ENCODE peak calls at places on chromosomes 12 and 14, in ten cellular contexts. S is EL; O is progenitor cell of endocrine pancreas; V is activated CD4-positive, alpha-beta T cell treated with anti-CD3 and anti-CD28 coated beads for 36 hours; T is omental fat pad; X is activated T-helper 1 cell treated with Interleukin-2 at 50 U/mL for 16 hours; I is colonic mucosa; W is mucosa of gallbladder; B is activated T-cell treated with anti-CD3 and anti-CD28 coated beads, Interleukin-2, amount 50 U/mL, for 72 hours; J is stimulated activated CD8-positive, alpha-beta memory T cell treated with anti-CD3 and anti-CD28 coated beads, Interleukin-2, amount 100 ng/mL, for 1 hour. A is an unnamed sample.

GRCh38 chr12:27246141-27246540 is 2.1 kb downstream of the STK38L start:
- DNase-seq in S (no peak), O (no peak), V (no peak), T (no peak), X (no peak), I (no peak), W (no peak), B (no peak), J (no peak), A (no peak)

GRCh38 chr12:31865023-31865422 is 94.2 kb upstream of the RESF1 start:
- DNase-seq in S (no peak), O (no peak), V (no peak), T (no peak), X (no peak), I (no peak), W (no peak), B (no peak), J (no peak), A (no peak)

GRCh38 chr14:80584638-80585505 is 356.7 kb downstream of the CEP128 start:
- DNase-seq in S (peak; percentile 8), O (no peak), V (no peak), T (no peak), X (no peak), I (no peak), W (no peak), B (no peak), J (no peak), A (no peak)

GRCh38 chr12:46985816-46986215 is 93.6 kb upstream of the PCED1B start:
- DNase-seq in S (no peak), O (no peak), V (no peak), T (no peak), X (no peak), I (no peak), W (no peak), B (no peak), J (no peak), A (no peak)

GRCh38 chr12:188910-189621 is 24.9 kb downstream of the SLC6A12 start:
- DNase-seq in S (peak; percentile 64), O (peak; percentile 80), V (peak; percentile 76), T (no peak), X (no peak), I (no peak), W (peak; percentile 35), B (peak; percentile 65), J (no peak), A (peak; percentile 75)

GRCh38 chr12:26109343-26109841 is 15.4 kb downstream of the BHLHE41 start:
- DNase-seq in S (no peak), O (no peak), V (no peak), T (no peak), X (no peak), I (no peak), W (no peak), B (no peak), J (no peak), A (no peak)

GRCh38 chr12:52837341-52837741 is 3.2 kb upstream of the KRT79 start:
- DNase-seq in S (peak; percentile 83), O (no peak), V (peak; percentile 27), T (no peak), X (no peak), I (no peak), W (no peak), B (peak; percentile 15), J (no peak), A (no peak)

GRCh38 chr12:56900583-56900982 is 33.6 kb downstream of the SDR9C7 start:
- DNase-seq in S (peak; percentile 66), O (no peak), V (peak; percentile 15), T (no peak), X (no peak), I (no peak), W (no peak), B (no peak), J (no peak), A (no peak)

GRCh38 chr12:6850796-6851152 is 312 bp downstream of the CDCA3 start:
- DNase-seq in S (no peak), O (no peak), V (no peak), T (no peak), X (no peak), I (no peak), W (peak; percentile 28), B (no peak), J (no peak), A (no peak)

GRCh38 chr14:45949479-45949878 is 696.5 kb upstream of the MIS18BP1 start:
- DNase-seq in S (no peak), O (no peak), V (no peak), T (no peak), X (no peak), I (no peak), W (no peak), B (no peak), J (no peak), A (no peak)

GRCh38 chr12:127169321-127170270 is 1097.4 kb upstream of the TMEM132C start:
- DNase-seq in S (peak; percentile 41), O (no peak), V (no peak), T (no peak), X (no peak), I (no peak), W (no peak), B (no peak), J (no peak), A (no peak)

GRCh38 chr12:26369588-26369987 is 174.2 kb downstream of the SSPN start:
- DNase-seq in S (peak; percentile 83), O (no peak), V (no peak), T (no peak), X (no peak), I (no peak), W (no peak), B (no peak), J (no peak), A (no peak)

GRCh38 chr12:51218607-51219161 is 822 bp upstream of the POU6F1 start:
- DNase-seq in S (no peak), O (peak; percentile 15), V (peak; percentile 23), T (no peak), X (no peak), I (peak; percentile 42), W (peak; percentile 36), B (no peak), J (no peak), A (peak; percentile 36)

GRCh38 chr14:103329421-103330347 is 4.4 kb upstream of the EIF5 start:
- DNase-seq in S (no peak), O (no peak), V (no peak), T (peak; percentile 42), X (no peak), I (no peak), W (peak; percentile 62), B (no peak), J (no peak), A (no peak)

GRCh38 chr14:34094384-34094783 is 143.5 kb upstream of the EGLN3 start:
- DNase-seq in S (no peak), O (no peak), V (no peak), T (no peak), X (no peak), I (no peak), W (no peak), B (no peak), J (no peak), A (no peak)

GRCh38 chr14:77151918-77152588 is 10.5 kb upstream of the ZDHHC22 start:
- DNase-seq in S (peak; percentile 16), O (no peak), V (no peak), T (no peak), X (no peak), I (no peak), W (no peak), B (no peak), J (no peak), A (no peak)

GRCh38 chr14:83071888-83072501 is 1538.3 kb upstream of the SEL1L start:
- DNase-seq in S (peak; percentile 29), O (no peak), V (no peak), T (no peak), X (no peak), I (no peak), W (no peak), B (no peak), J (no peak), A (no peak)

GRCh38 chr12:86723326-86723725 is 467.1 kb upstream of the MGAT4C start:
- DNase-seq in S (no peak), O (no peak), V (no peak), T (no peak), X (no peak), I (no peak), W (no peak), B (no peak), J (no peak), A (no peak)

GRCh38 chr12:54596526-54596946 is 8.1 kb upstream of the PPP1R1A start:
- DNase-seq in S (peak; percentile 63), O (peak; percentile 56), V (peak; percentile 75), T (peak; percentile 81), X (peak; percentile 13), I (peak; percentile 60), W (peak; percentile 68), B (peak; percentile 48), J (peak; percentile 3), A (peak; percentile 86)

GRCh38 chr12:105083551-105084105 is 630 bp downstream of the ALDH1L2 start:
- DNase-seq in S (peak; percentile 79), O (no peak), V (peak; percentile 42), T (no peak), X (no peak), I (peak; percentile 30), W (peak; percentile 33), B (peak; percentile 16), J (no peak), A (peak; percentile 32)

GRCh38 chr12:5745251-5745888 is 199.7 kb downstream of the ANO2 start:
- DNase-seq in S (peak; percentile 71), O (peak; percentile 86), V (peak; percentile 83), T (peak; percentile 37), X (no peak), I (peak; percentile 77), W (peak; percentile 72), B (peak; percentile 70), J (no peak), A (peak; percentile 91)

GRCh38 chr12:2169489-2169888 is 116.7 kb downstream of the CACNA1C start:
- DNase-seq in S (no peak), O (no peak), V (no peak), T (no peak), X (no peak), I (no peak), W (peak; percentile 23), B (no peak), J (no peak), A (no peak)

GRCh38 chr14:55585854-55586253 is 5.8 kb downstream of the KTN1 start:
- DNase-seq in S (peak; percentile 53), O (no peak), V (no peak), T (no peak), X (no peak), I (no peak), W (no peak), B (no peak), J (no peak), A (no peak)

GRCh38 chr12:110565919-110566871 is 16.9 kb downstream of the PPTC7 start:
- DNase-seq in S (no peak), O (no peak), V (no peak), T (no peak), X (no peak), I (no peak), W (no peak), B (no peak), J (no peak), A (no peak)

GRCh38 chr12:49998453-49998852 is 25.7 kb downstream of the AQP6 start:
- DNase-seq in S (no peak), O (no peak), V (no peak), T (no peak), X (no peak), I (no peak), W (no peak), B (no peak), J (no peak), A (no peak)

GRCh38 chr12:42174978-42175377 is 30.3 kb upstream of the GXYLT1 start:
- DNase-seq in S (no peak), O (no peak), V (no peak), T (no peak), X (no peak), I (no peak), W (no peak), B (no peak), J (no peak), A (no peak)

GRCh38 chr12:44876554-44877275 is 600 bp upstream of the NELL2 start:
- DNase-seq in S (peak; percentile 5), O (peak; percentile 54), V (peak; percentile 66), T (peak; percentile 31), X (peak; percentile 27), I (peak; percentile 19), W (no peak), B (peak; percentile 54), J (no peak), A (peak; percentile 80)

GRCh38 chr14:57847096-57847495 is 18.8 kb downstream of the SLC35F4 start:
- DNase-seq in S (no peak), O (no peak), V (no peak), T (no peak), X (no peak), I (no peak), W (no peak), B (no peak), J (no peak), A (no peak)